ENCODE peak calls at places on chromosomes 4 and X, in five cellular contexts. One of them, this sample, is unnamed.

GRCh38 chr4:57305836-57306235 is 195.7 kb upstream of the IGFBP7 start:
- DNase-seq in lung: no peak
- DNase-seq in activated T-cell treated with anti-CD3 and anti-CD28 coated beads, Interleukin-2, amount 50 U/mL, for 72 hours: no peak
- DNase-seq in Calu3: no peak
- DNase-seq in OCI-LY7: no peak
- DNase-seq in this sample: no peak

GRCh38 chr4:163505374-163505773 is 10.9 kb downstream of the TMA16 start:
- DNase-seq in lung: no peak
- DNase-seq in activated T-cell treated with anti-CD3 and anti-CD28 coated beads, Interleukin-2, amount 50 U/mL, for 72 hours: no peak
- DNase-seq in Calu3: no peak
- DNase-seq in OCI-LY7: no peak
- DNase-seq in this sample: no peak

GRCh38 chrX:124194903-124195302 is 137.6 kb upstream of the TEX13D start:
- DNase-seq in lung: no peak
- DNase-seq in activated T-cell treated with anti-CD3 and anti-CD28 coated beads, Interleukin-2, amount 50 U/mL, for 72 hours: no peak
- DNase-seq in Calu3: no peak
- DNase-seq in OCI-LY7: no peak
- DNase-seq in this sample: no peak

GRCh38 chrX:140157611-140158010 is 192.3 kb upstream of the CXorf66 start:
- DNase-seq in lung: no peak
- DNase-seq in activated T-cell treated with anti-CD3 and anti-CD28 coated beads, Interleukin-2, amount 50 U/mL, for 72 hours: no peak
- DNase-seq in Calu3: no peak
- DNase-seq in OCI-LY7: no peak
- DNase-seq in this sample: no peak

GRCh38 chr4:40473578-40474388 is 138.7 kb downstream of the CHRNA9 start:
- DNase-seq in lung: no peak
- DNase-seq in activated T-cell treated with anti-CD3 and anti-CD28 coated beads, Interleukin-2, amount 50 U/mL, for 72 hours: no peak
- DNase-seq in Calu3: peak; percentile 47
- DNase-seq in OCI-LY7: no peak
- DNase-seq in this sample: no peak

GRCh38 chrX:153869473-153870287 is 16.3 kb downstream of the L1CAM start:
- DNase-seq in lung: no peak
- DNase-seq in activated T-cell treated with anti-CD3 and anti-CD28 coated beads, Interleukin-2, amount 50 U/mL, for 72 hours: no peak
- DNase-seq in Calu3: no peak
- DNase-seq in OCI-LY7: no peak
- DNase-seq in this sample: no peak

GRCh38 chrX:110341189-110342035 is 17.2 kb upstream of the RTL9 start:
- DNase-seq in lung: no peak
- DNase-seq in activated T-cell treated with anti-CD3 and anti-CD28 coated beads, Interleukin-2, amount 50 U/mL, for 72 hours: peak; percentile 19
- DNase-seq in Calu3: no peak
- DNase-seq in OCI-LY7: peak; percentile 24
- DNase-seq in this sample: no peak

GRCh38 chr4:38166082-38166481 is 205.9 kb downstream of the PTTG2 start:
- DNase-seq in lung: no peak
- DNase-seq in activated T-cell treated with anti-CD3 and anti-CD28 coated beads, Interleukin-2, amount 50 U/mL, for 72 hours: no peak
- DNase-seq in Calu3: no peak
- DNase-seq in OCI-LY7: peak; percentile 11
- DNase-seq in this sample: no peak

GRCh38 chrX:19849433-19850190 is 37.8 kb downstream of the SH3KBP1 start:
- DNase-seq in lung: no peak
- DNase-seq in activated T-cell treated with anti-CD3 and anti-CD28 coated beads, Interleukin-2, amount 50 U/mL, for 72 hours: no peak
- DNase-seq in Calu3: no peak
- DNase-seq in OCI-LY7: peak; percentile 51
- DNase-seq in this sample: no peak

GRCh38 chr4:38678078-38678477 is 14.1 kb downstream of the KLF3 start:
- DNase-seq in lung: no peak
- DNase-seq in activated T-cell treated with anti-CD3 and anti-CD28 coated beads, Interleukin-2, amount 50 U/mL, for 72 hours: no peak
- DNase-seq in Calu3: no peak
- DNase-seq in OCI-LY7: no peak
- DNase-seq in this sample: no peak

GRCh38 chr4:61958591-61958990 is 758.5 kb downstream of the ADGRL3 start:
- DNase-seq in lung: no peak
- DNase-seq in activated T-cell treated with anti-CD3 and anti-CD28 coated beads, Interleukin-2, amount 50 U/mL, for 72 hours: no peak
- DNase-seq in Calu3: no peak
- DNase-seq in OCI-LY7: no peak
- DNase-seq in this sample: no peak

GRCh38 chr4:168832746-168833575 is 177.1 kb downstream of the CBR4 start:
- DNase-seq in lung: no peak
- DNase-seq in activated T-cell treated with anti-CD3 and anti-CD28 coated beads, Interleukin-2, amount 50 U/mL, for 72 hours: peak; percentile 12
- DNase-seq in Calu3: peak; percentile 17
- DNase-seq in OCI-LY7: no peak
- DNase-seq in this sample: no peak

GRCh38 chr4:145061325-145061920 is 36.6 kb downstream of the ANAPC10 start:
- DNase-seq in lung: no peak
- DNase-seq in activated T-cell treated with anti-CD3 and anti-CD28 coated beads, Interleukin-2, amount 50 U/mL, for 72 hours: no peak
- DNase-seq in Calu3: no peak
- DNase-seq in OCI-LY7: peak; percentile 60
- DNase-seq in this sample: peak; percentile 77

GRCh38 chr4:94455081-94455480 is 3.3 kb downstream of the PDLIM5 start:
- DNase-seq in lung: no peak
- DNase-seq in activated T-cell treated with anti-CD3 and anti-CD28 coated beads, Interleukin-2, amount 50 U/mL, for 72 hours: no peak
- DNase-seq in Calu3: peak; percentile 46
- DNase-seq in OCI-LY7: no peak
- DNase-seq in this sample: no peak

GRCh38 chr4:68673143-68673542 is 2.7 kb upstream of the UGT2B15 start:
- DNase-seq in lung: no peak
- DNase-seq in activated T-cell treated with anti-CD3 and anti-CD28 coated beads, Interleukin-2, amount 50 U/mL, for 72 hours: no peak
- DNase-seq in Calu3: no peak
- DNase-seq in OCI-LY7: no peak
- DNase-seq in this sample: no peak

GRCh38 chrX:135974279-135974856 is 580 bp upstream of the MMGT1 start:
- DNase-seq in lung: peak; percentile 66
- DNase-seq in activated T-cell treated with anti-CD3 and anti-CD28 coated beads, Interleukin-2, amount 50 U/mL, for 72 hours: peak; percentile 60
- DNase-seq in Calu3: peak; percentile 58
- DNase-seq in OCI-LY7: peak; percentile 75
- DNase-seq in this sample: peak; percentile 75

GRCh38 chr4:4443821-4444220 is 56.9 kb downstream of the NSG1 start:
- DNase-seq in lung: no peak
- DNase-seq in activated T-cell treated with anti-CD3 and anti-CD28 coated beads, Interleukin-2, amount 50 U/mL, for 72 hours: no peak
- DNase-seq in Calu3: no peak
- DNase-seq in OCI-LY7: no peak
- DNase-seq in this sample: no peak

GRCh38 chr4:16092682-16093319 is 9.0 kb upstream of the PROM1 start:
- DNase-seq in lung: no peak
- DNase-seq in activated T-cell treated with anti-CD3 and anti-CD28 coated beads, Interleukin-2, amount 50 U/mL, for 72 hours: no peak
- DNase-seq in Calu3: no peak
- DNase-seq in OCI-LY7: no peak
- DNase-seq in this sample: no peak

GRCh38 chr4:8828869-8829268 is 42.8 kb downstream of the HMX1 start:
- DNase-seq in lung: no peak
- DNase-seq in activated T-cell treated with anti-CD3 and anti-CD28 coated beads, Interleukin-2, amount 50 U/mL, for 72 hours: no peak
- DNase-seq in Calu3: no peak
- DNase-seq in OCI-LY7: no peak
- DNase-seq in this sample: no peak

GRCh38 chr4:23169598-23170311 is 477.0 kb downstream of the GBA3 start:
- DNase-seq in lung: no peak
- DNase-seq in activated T-cell treated with anti-CD3 and anti-CD28 coated beads, Interleukin-2, amount 50 U/mL, for 72 hours: no peak
- DNase-seq in Calu3: no peak
- DNase-seq in OCI-LY7: no peak
- DNase-seq in this sample: no peak

GRCh38 chr4:95197353-95197752 is 351.4 kb downstream of the UNC5C start:
- DNase-seq in lung: no peak
- DNase-seq in activated T-cell treated with anti-CD3 and anti-CD28 coated beads, Interleukin-2, amount 50 U/mL, for 72 hours: no peak
- DNase-seq in Calu3: no peak
- DNase-seq in OCI-LY7: no peak
- DNase-seq in this sample: no peak

GRCh38 chr4:38668203-38668602 is 4.2 kb downstream of the KLF3 start:
- DNase-seq in lung: no peak
- DNase-seq in activated T-cell treated with anti-CD3 and anti-CD28 coated beads, Interleukin-2, amount 50 U/mL, for 72 hours: no peak
- DNase-seq in Calu3: no peak
- DNase-seq in OCI-LY7: no peak
- DNase-seq in this sample: no peak

GRCh38 chr4:3355266-3355748 is 62.5 kb downstream of the RGS12 start:
- DNase-seq in lung: peak; percentile 24
- DNase-seq in activated T-cell treated with anti-CD3 and anti-CD28 coated beads, Interleukin-2, amount 50 U/mL, for 72 hours: no peak
- DNase-seq in Calu3: no peak
- DNase-seq in OCI-LY7: peak; percentile 64
- DNase-seq in this sample: no peak

GRCh38 chr4:156999175-156999517 is 27.5 kb upstream of the PDGFC start:
- DNase-seq in lung: peak; percentile 77
- DNase-seq in activated T-cell treated with anti-CD3 and anti-CD28 coated beads, Interleukin-2, amount 50 U/mL, for 72 hours: no peak
- DNase-seq in Calu3: peak; percentile 77
- DNase-seq in OCI-LY7: no peak
- DNase-seq in this sample: no peak

GRCh38 chr4:182276214-182277109 is 33.3 kb downstream of the TENM3 start:
- DNase-seq in lung: no peak
- DNase-seq in activated T-cell treated with anti-CD3 and anti-CD28 coated beads, Interleukin-2, amount 50 U/mL, for 72 hours: no peak
- DNase-seq in Calu3: no peak
- DNase-seq in OCI-LY7: no peak
- DNase-seq in this sample: no peak

GRCh38 chr4:99635601-99636000 is 22.0 kb downstream of the C4orf54 start:
- DNase-seq in lung: no peak
- DNase-seq in activated T-cell treated with anti-CD3 and anti-CD28 coated beads, Interleukin-2, amount 50 U/mL, for 72 hours: no peak
- DNase-seq in Calu3: peak; percentile 11
- DNase-seq in OCI-LY7: no peak
- DNase-seq in this sample: no peak

GRCh38 chr4:153950100-153950979 is 161.5 kb upstream of the SFRP2 start:
- DNase-seq in lung: no peak
- DNase-seq in activated T-cell treated with anti-CD3 and anti-CD28 coated beads, Interleukin-2, amount 50 U/mL, for 72 hours: peak; percentile 26
- DNase-seq in Calu3: peak; percentile 42
- DNase-seq in OCI-LY7: no peak
- DNase-seq in this sample: peak; percentile 71

GRCh38 chr4:84722720-84723119 is 139.8 kb downstream of the CDS1 start:
- DNase-seq in lung: no peak
- DNase-seq in activated T-cell treated with anti-CD3 and anti-CD28 coated beads, Interleukin-2, amount 50 U/mL, for 72 hours: no peak
- DNase-seq in Calu3: no peak
- DNase-seq in OCI-LY7: no peak
- DNase-seq in this sample: no peak

GRCh38 chrX:40439625-40440532 is 140.9 kb upstream of the ATP6AP2 start:
- DNase-seq in lung: no peak
- DNase-seq in activated T-cell treated with anti-CD3 and anti-CD28 coated beads, Interleukin-2, amount 50 U/mL, for 72 hours: peak; percentile 2
- DNase-seq in Calu3: no peak
- DNase-seq in OCI-LY7: no peak
- DNase-seq in this sample: peak; percentile 28

GRCh38 chr4:185272232-185272631 is 62.8 kb downstream of the SNX25 start:
- DNase-seq in lung: no peak
- DNase-seq in activated T-cell treated with anti-CD3 and anti-CD28 coated beads, Interleukin-2, amount 50 U/mL, for 72 hours: no peak
- DNase-seq in Calu3: no peak
- DNase-seq in OCI-LY7: no peak
- DNase-seq in this sample: no peak